ENCODE peak calls at places on chromosomes 6 and 20, in four cellular contexts. I is MCF 10A, Y is chondrocyte, V is progenitor cell of endocrine pancreas. Q is an unnamed sample.

GRCh38 chr6:88983532-88983931 is 20.1 kb upstream of the RNGTT start:
- DNase-seq in I (peak), Y (no peak), V (no peak), Q (peak)

GRCh38 chr6:25061289-25061945 is 125.7 kb upstream of the RIPOR2 start:
- DNase-seq in I (no peak), Y (no peak), V (no peak), Q (peak)

GRCh38 chr20:64107736-64108457 is 532 bp upstream of the NPBWR2 start:
- DNase-seq in I (no peak), Y (peak), V (no peak), Q (no peak)

GRCh38 chr20:58623579-58624473 is 27.3 kb upstream of the STX16 start:
- DNase-seq in I (peak), Y (peak), V (no peak), Q (peak)

GRCh38 chr6:3396503-3397180 is 60.2 kb downstream of the SLC22A23 start:
- DNase-seq in I (no peak), Y (no peak), V (no peak), Q (no peak)

GRCh38 chr20:3560162-3560561 is 89.3 kb downstream of the ATRN start:
- DNase-seq in I (no peak), Y (no peak), V (no peak), Q (no peak)

GRCh38 chr6:168229368-168229752 is 90.2 kb downstream of the DACT2 start:
- DNase-seq in I (no peak), Y (no peak), V (no peak), Q (no peak)

GRCh38 chr6:138593100-138593877 is 94.0 kb upstream of the NHSL1 start:
- DNase-seq in I (peak), Y (no peak), V (no peak), Q (peak)

GRCh38 chr6:147508073-147508870 is at the start of gene SAMD5:
- DNase-seq in I (peak), Y (no peak), V (peak), Q (peak)